ENCODE peak calls at places on chromosome X, in four cellular contexts. L, O, N and I are unnamed samples.

GRCh38 chrX:27600686-27601085 is 10.5 kb downstream of the DCAF8L2 start:
- DNase-seq in O (no peak), N (no peak), L (no peak), I (no peak)

GRCh38 chrX:8738588-8739189 is 6.8 kb upstream of the ANOS1 start:
- DNase-seq in O (peak), N (peak), L (peak), I (no peak)

GRCh38 chrX:130801901-130802300 is 101.1 kb downstream of the ENOX2 start:
- DNase-seq in O (no peak), L (peak), N (no peak), I (no peak)

GRCh38 chrX:45710081-45710801 is 509.6 kb upstream of the DIPK2B start:
- DNase-seq in O (peak), N (no peak), L (peak), I (peak)

GRCh38 chrX:120365320-120365719 is 3.4 kb downstream of the ATP1B4 start:
- DNase-seq in L (peak), N (peak), O (peak), I (peak)

GRCh38 chrX:85870585-85870984 is 176.8 kb downstream of the CHM start:
- DNase-seq in N (no peak), O (no peak), L (no peak), I (no peak)

GRCh38 chrX:113675278-113675677 is 834.6 kb upstream of the AMOT start:
- DNase-seq in O (no peak), L (no peak), N (no peak), I (no peak)

GRCh38 chrX:6383488-6383887 is 151.4 kb downstream of the VCX3A start:
- DNase-seq in O (no peak), L (no peak), N (no peak), I (no peak)

GRCh38 chrX:10048695-10049094 is 81.5 kb downstream of the CLDN34 start:
- DNase-seq in L (no peak), N (no peak), O (no peak), I (no peak)

GRCh38 chrX:96372313-96373046 is 312.2 kb upstream of the DIAPH2 start:
- DNase-seq in L (peak), N (peak), O (peak), I (peak)

GRCh38 chrX:96483642-96484160 is 200.9 kb upstream of the DIAPH2 start:
- DNase-seq in O (no peak), L (no peak), N (no peak), I (no peak)

GRCh38 chrX:1914606-1915365 is 299.9 kb downstream of the ASMT start:
- DNase-seq in L (no peak), O (peak), N (no peak), I (no peak)

GRCh38 chrX:135185795-135186443 is 14.7 kb upstream of the CT55 start:
- DNase-seq in L (peak), O (peak), N (peak), I (peak)

GRCh38 chrX:111102636-111103035 is 6.6 kb downstream of the PAK3 start:
- DNase-seq in L (no peak), N (no peak), O (no peak), I (no peak)

GRCh38 chrX:66005832-66006449 is 33.9 kb downstream of the VSIG4 start:
- DNase-seq in O (no peak), N (no peak), L (no peak), I (no peak)

GRCh38 chrX:41481264-41482109 is 34.3 kb downstream of the NYX start:
- DNase-seq in L (peak), O (peak), N (peak), I (peak)

GRCh38 chrX:1535241-1536041 is 1.5 kb downstream of the P2RY8 start:
- DNase-seq in N (peak), O (no peak), L (no peak), I (no peak)

GRCh38 chrX:103878466-103879151 is 46.6 kb upstream of the RAB9B start:
- DNase-seq in O (peak), N (no peak), L (peak), I (no peak)

GRCh38 chrX:24392709-24393108 is 32.3 kb downstream of the SUPT20HL1 start:
- DNase-seq in N (no peak), O (no peak), L (peak), I (no peak)

GRCh38 chrX:107672955-107673378 is 44.7 kb downstream of the PRPS1 start:
- DNase-seq in O (peak), N (peak), L (peak), I (peak)

GRCh38 chrX:43640481-43640880 is 15.6 kb upstream of the MAOA start:
- DNase-seq in L (no peak), N (no peak), O (no peak), I (no peak)

GRCh38 chrX:20477219-20477618 is 210.5 kb upstream of the RPS6KA3 start:
- DNase-seq in O (no peak), N (no peak), L (no peak), I (no peak)

GRCh38 chrX:24479924-24480722 is 15.0 kb downstream of the PDK3 start:
- DNase-seq in O (no peak), N (peak), L (no peak), I (peak)

GRCh38 chrX:134528936-134529335 is 69.0 kb downstream of the HPRT1 start:
- DNase-seq in N (no peak), L (no peak), O (no peak), I (no peak)

GRCh38 chrX:20026278-20026677 is 35.4 kb upstream of the BCLAF3 start:
- DNase-seq in N (no peak), L (peak), O (peak), I (no peak)

GRCh38 chrX:20056704-20057103 is 60.0 kb downstream of the MAP7D2 start:
- DNase-seq in O (no peak), N (no peak), L (no peak), I (no peak)

GRCh38 chrX:68789966-68790365 is 38.9 kb upstream of the EFNB1 start:
- DNase-seq in O (no peak), L (no peak), N (no peak), I (no peak)

GRCh38 chrX:44927398-44927797 is 54.4 kb downstream of the KDM6A start:
- DNase-seq in O (no peak), L (no peak), N (no peak), I (no peak)

GRCh38 chrX:43269201-43269600 is 386.9 kb upstream of the MAOA start:
- DNase-seq in N (no peak), O (no peak), L (no peak), I (no peak)

GRCh38 chrX:57135287-57135686 is 1.9 kb downstream of the SPIN2A start:
- DNase-seq in O (no peak), L (no peak), N (no peak), I (no peak)

GRCh38 chrX:43892471-43892870 is 10.2 kb upstream of the MAOB start:
- DNase-seq in N (no peak), L (no peak), O (no peak), I (no peak)

GRCh38 chrX:13471269-13471668 is 98.1 kb upstream of the EGFL6 start:
- DNase-seq in N (no peak), L (no peak), O (no peak), I (no peak)

GRCh38 chrX:149453030-149453429 is 52.1 kb downstream of the IDS start:
- DNase-seq in O (peak), N (no peak), L (peak), I (no peak)

GRCh38 chrX:57137481-57137880 is 284 bp upstream of the SPIN2A start:
- DNase-seq in N (no peak), O (no peak), L (peak), I (no peak)

GRCh38 chrX:67939270-67939669 is 395.4 kb downstream of the AR start:
- DNase-seq in O (no peak), L (no peak), N (no peak), I (no peak)

GRCh38 chrX:100648601-100649417 is 4.8 kb downstream of the SRPX2 start:
- DNase-seq in L (peak), N (no peak), O (peak), I (no peak)

GRCh38 chrX:129984196-129984962 is 1.9 kb downstream of the BCORL1 start:
- DNase-seq in L (no peak), N (peak), O (peak), I (peak)

GRCh38 chrX:125533352-125533751 is 213.7 kb downstream of the TEX13C start:
- DNase-seq in N (no peak), L (no peak), O (no peak), I (no peak)

GRCh38 chrX:15564981-15565579 is 35.7 kb downstream of the ACE2 start:
- DNase-seq in L (peak), O (peak), N (peak), I (peak)
- TF ChIP-seq CTCF in L (peak), O (peak), N (peak), I (peak)

DNA sequence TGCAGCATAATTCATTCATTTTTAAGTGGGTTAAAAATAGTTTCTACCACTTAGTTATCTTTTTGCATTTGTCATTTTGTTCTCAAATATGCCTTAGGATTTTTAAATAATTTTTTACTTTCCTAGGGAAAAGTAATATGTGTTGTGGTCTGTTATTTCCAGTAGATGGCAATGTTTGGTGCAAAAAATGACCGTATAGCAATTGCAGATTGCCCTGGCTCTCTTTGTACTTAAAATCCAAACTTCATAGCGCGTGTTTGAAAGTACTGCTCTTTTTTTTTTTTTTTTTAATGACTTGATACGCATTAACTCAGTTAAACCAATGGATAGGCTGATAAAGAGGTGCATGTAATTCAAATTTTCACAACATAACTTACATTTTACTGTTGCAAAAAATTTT is 74.4 kb upstream of the RBMX start:
- DNase-seq in L (peak), O (peak), N (peak), I (no peak)
- TF ChIP-seq CTCF in L (peak), O (peak), N (peak), I (peak)

GRCh38 chrX:137052641-137053235 is 18.9 kb upstream of the GPR101 start:
- DNase-seq in O (no peak), L (no peak), N (no peak), I (no peak)
- TF ChIP-seq CTCF in O (no peak), L (no peak), N (peak), I (no peak)

DNA sequence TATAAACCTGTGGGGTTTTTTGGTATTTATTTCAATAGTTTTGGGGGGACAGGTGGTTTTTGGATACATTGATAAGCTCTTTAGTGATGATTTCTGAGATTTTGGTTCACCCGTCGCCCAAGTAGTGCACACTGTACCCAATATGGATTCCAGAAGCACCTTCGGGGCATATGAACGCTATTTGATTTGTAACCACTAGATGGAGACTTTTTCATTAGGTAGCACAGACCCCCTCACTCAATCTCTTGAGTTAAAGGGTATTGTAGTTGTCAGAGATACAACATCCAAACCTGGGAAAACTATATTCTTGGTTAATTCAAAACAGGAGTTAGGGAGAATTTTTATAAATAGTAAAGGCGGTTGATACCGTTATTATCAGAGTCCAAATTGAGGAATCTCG is 79.8 kb downstream of the SPANXN3 start:
- DNase-seq in L (peak), O (peak), N (peak), I (no peak)
- TF ChIP-seq CTCF in L (peak), O (no peak), N (peak), I (peak)

GRCh38 chrX:145861818-145862217 is 44.2 kb downstream of the SLITRK2 start:
- DNase-seq in O (no peak), N (no peak), L (no peak), I (no peak)
- TF ChIP-seq CTCF in O (no peak), N (no peak), L (no peak), I (no peak)

DNA sequence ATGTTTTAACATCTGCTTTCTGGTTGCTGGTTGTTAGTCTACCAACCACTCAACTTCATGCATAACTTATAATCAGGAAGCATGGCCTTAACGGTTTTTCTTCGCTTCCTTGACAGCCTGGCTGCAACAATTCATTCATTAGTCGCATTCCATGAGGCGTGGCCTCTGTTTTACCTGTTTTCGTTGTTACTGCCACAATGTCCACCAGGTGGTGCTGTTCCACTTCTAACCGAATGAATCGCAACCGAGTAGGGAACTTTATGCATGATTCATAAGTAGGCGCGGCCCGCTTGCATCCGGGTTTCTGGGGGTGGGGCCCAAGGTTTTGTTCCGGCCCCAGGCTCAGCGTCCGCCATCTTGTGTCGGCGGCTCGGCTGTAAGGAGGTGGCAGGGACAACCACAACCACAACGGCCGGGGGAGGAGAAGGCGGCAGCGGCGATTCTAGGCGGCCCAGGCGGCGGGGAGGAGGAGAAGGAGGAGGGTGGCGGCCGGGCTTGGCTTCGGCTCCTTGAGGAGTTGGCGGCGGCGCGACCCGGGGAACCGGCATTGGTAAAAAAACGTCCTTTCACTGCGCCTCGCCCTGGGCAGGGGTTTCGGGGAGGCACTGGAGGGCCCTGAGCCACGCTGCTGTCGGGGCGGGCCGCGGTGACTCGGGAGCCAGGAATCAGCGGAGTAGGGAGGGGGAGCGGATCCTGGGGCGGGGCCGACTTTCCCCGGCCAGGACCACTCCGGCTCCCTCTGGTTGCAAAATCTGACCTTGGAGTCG is at the start of gene UBA1:
- DNase-seq in O (peak), N (peak), L (peak), I (peak)
- TF ChIP-seq CTCF in O (peak), N (peak), L (peak), I (peak)